ENCODE peak calls at places on chromosomes 11 and 22, in five cellular contexts. N is HepG2, M is A549, A is K562, C is upper lobe of left lung. D is an unnamed sample.

GRCh38 chr11:104943561-104943960 is 24.8 kb downstream of the CASP4 start:
- ATAC-seq in M (no peak), N (peak), A (no peak), C (no peak), D (no peak)

GRCh38 chr11:65448074-65448417 is 25.4 kb downstream of the NEAT1 start:
- ATAC-seq in N (no peak), A (no peak), C (no peak), M (no peak), D (no peak)

GRCh38 chr22:27888310-27888709 is 30.7 kb downstream of the PITPNB start:
- ATAC-seq in A (no peak), C (no peak), N (no peak), M (no peak), D (no peak)

GRCh38 chr22:44668190-44668885 is 33.7 kb upstream of the PRR5 start:
- ATAC-seq in M (peak), A (peak), C (no peak), N (peak), D (peak)

GRCh38 chr22:49777569-49778250 is 50.0 kb downstream of the BRD1 start:
- ATAC-seq in M (no peak), C (no peak), N (no peak), A (no peak), D (no peak)

GRCh38 chr11:96567667-96568066 is 177.9 kb downstream of the JRKL start:
- ATAC-seq in N (no peak), A (no peak), C (no peak), M (no peak), D (no peak)

GRCh38 chr11:9211322-9211721 is 53.8 kb downstream of the DENND5A start:
- ATAC-seq in M (no peak), A (no peak), C (no peak), N (no peak), D (no peak)

GRCh38 chr11:6404341-6405038 is 14.2 kb downstream of the SMPD1 start:
- ATAC-seq in C (no peak), M (peak), N (no peak), A (peak), D (no peak)

GRCh38 chr22:32752326-32752725 is 49.2 kb upstream of the TIMP3 start:
- ATAC-seq in N (no peak), C (no peak), M (no peak), A (no peak), D (no peak)

GRCh38 chr11:41879186-41879738 is 419.8 kb upstream of the LRRC4C start:
- ATAC-seq in M (no peak), N (no peak), A (no peak), C (no peak), D (no peak)

GRCh38 chr22:38754247-38755154 is 1.3 kb downstream of the SUN2 start:
- ATAC-seq in C (peak), N (peak), A (peak), M (no peak), D (peak)

GRCh38 chr22:30253205-30253852 is 6.8 kb upstream of the LIF start:
- ATAC-seq in A (no peak), C (peak), N (no peak), M (no peak), D (peak)

GRCh38 chr11:30128269-30128932 is 102.4 kb upstream of the FSHB start:
- ATAC-seq in A (no peak), C (no peak), N (peak), M (no peak), D (no peak)

GRCh38 chr11:123357990-123358827 is 71.9 kb upstream of the GRAMD1B start:
- ATAC-seq in C (no peak), A (no peak), N (no peak), M (peak), D (no peak)

GRCh38 chr11:65316979-65317786 is 2.5 kb downstream of the CDC42EP2 start:
- ATAC-seq in C (peak), M (no peak), A (no peak), N (peak), D (peak)

GRCh38 chr22:42719656-42720262 is 911 bp downstream of the A4GALT start:
- ATAC-seq in M (peak), A (no peak), N (peak), C (no peak), D (peak)

GRCh38 chr11:27740362-27741024 is 40.2 kb upstream of the BDNF start:
- ATAC-seq in A (no peak), N (no peak), C (no peak), M (no peak), D (no peak)

GRCh38 chr11:45560153-45560934 is 105.1 kb downstream of the CHST1 start:
- ATAC-seq in C (no peak), A (no peak), M (no peak), N (no peak), D (no peak)

GRCh38 chr11:71218789-71219499 is 33.4 kb downstream of the SHANK2 start:
- ATAC-seq in M (no peak), C (no peak), N (no peak), A (no peak), D (no peak)

GRCh38 chr22:40348025-40348658 is 1.8 kb downstream of the ADSL start:
- ATAC-seq in M (peak), C (no peak), N (no peak), A (peak), D (no peak)

GRCh38 chr11:18171377-18172000 is 1.1 kb upstream of the MRGPRX4 start:
- ATAC-seq in A (peak), C (no peak), N (peak), M (peak), D (no peak)

GRCh38 chr11:27842290-27842689 is 142.0 kb upstream of the BDNF start:
- ATAC-seq in C (no peak), M (no peak), A (no peak), N (no peak), D (no peak)

GRCh38 chr11:62546937-62547625 is 475 bp upstream of the AHNAK start:
- ATAC-seq in N (peak), A (peak), C (no peak), M (peak), D (no peak)

GRCh38 chr11:70066136-70066520 is 12.0 kb upstream of the ANO1 start:
- ATAC-seq in N (no peak), M (no peak), A (no peak), C (no peak), D (no peak)

GRCh38 chr22:28799125-28799833 is 1.1 kb downstream of the XBP1 start:
- ATAC-seq in C (peak), A (peak), N (no peak), M (peak), D (peak)

GRCh38 chr11:83956119-83956697 is 670.0 kb upstream of the CCDC90B start:
- ATAC-seq in C (no peak), A (no peak), N (no peak), M (no peak), D (no peak)

GRCh38 chr11:34524696-34525095 is 11.1 kb upstream of the ELF5 start:
- ATAC-seq in M (no peak), A (no peak), C (peak), N (peak), D (no peak)

GRCh38 chr11:63686912-63687311 is 5.6 kb downstream of the RTN3 start:
- ATAC-seq in M (no peak), C (no peak), N (no peak), A (no peak), D (no peak)

GRCh38 chr11:78210000-78210608 is 21.4 kb downstream of the USP35 start:
- ATAC-seq in M (no peak), N (no peak), A (no peak), C (no peak), D (no peak)

GRCh38 chr22:40628354-40629042 is 8.0 kb downstream of the MRTFA start:
- ATAC-seq in N (no peak), M (no peak), C (no peak), A (peak), D (no peak)

GRCh38 chr22:46593211-46593676 is 26.9 kb upstream of the GRAMD4 start:
- ATAC-seq in M (no peak), A (no peak), C (peak), N (no peak), D (peak)

DNA sequence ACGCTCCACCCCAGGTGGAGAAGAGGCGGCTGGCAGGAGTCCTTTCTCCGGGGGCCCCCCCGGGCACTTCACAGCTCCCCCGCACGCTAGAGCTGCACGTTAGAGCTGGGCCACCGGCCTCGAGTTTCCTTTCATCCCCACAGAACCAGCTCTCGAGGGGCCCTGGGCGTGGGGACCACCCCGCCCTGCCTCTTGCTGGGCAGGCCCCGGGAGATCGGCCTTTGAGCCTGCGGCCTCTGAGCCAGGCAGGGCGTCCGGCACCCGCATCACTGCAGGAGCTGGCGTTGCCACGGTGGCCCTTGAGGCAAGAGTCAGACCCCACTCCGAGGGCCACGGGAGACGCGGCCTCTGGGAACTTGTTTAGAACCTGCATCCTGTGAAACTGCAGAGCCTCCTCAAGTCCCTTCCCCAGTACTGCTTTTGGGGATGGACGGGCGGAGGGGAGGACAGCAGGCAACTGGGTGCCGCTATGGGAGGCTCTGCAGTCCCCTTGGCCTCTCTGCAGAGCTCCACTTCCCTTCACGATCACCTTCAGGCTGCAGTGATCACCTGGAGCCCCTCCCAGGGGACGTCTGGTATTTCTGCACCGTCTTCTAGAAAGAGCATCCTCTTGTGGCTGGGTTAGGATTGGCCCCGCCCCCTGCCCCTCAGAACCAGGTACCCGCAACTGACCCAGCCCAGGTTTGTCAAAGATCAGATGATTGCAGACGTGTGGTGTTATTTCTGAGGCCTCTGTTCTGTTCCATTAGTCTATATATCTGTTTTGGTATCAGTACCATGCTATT is 13.9 kb upstream of the GAL start:
- ATAC-seq in N (no peak), C (no peak), M (no peak), A (peak), D (no peak)
- TF ChIP-seq CTCF in N (no peak), C (no peak), M (no peak), A (no peak), D (no peak)

DNA sequence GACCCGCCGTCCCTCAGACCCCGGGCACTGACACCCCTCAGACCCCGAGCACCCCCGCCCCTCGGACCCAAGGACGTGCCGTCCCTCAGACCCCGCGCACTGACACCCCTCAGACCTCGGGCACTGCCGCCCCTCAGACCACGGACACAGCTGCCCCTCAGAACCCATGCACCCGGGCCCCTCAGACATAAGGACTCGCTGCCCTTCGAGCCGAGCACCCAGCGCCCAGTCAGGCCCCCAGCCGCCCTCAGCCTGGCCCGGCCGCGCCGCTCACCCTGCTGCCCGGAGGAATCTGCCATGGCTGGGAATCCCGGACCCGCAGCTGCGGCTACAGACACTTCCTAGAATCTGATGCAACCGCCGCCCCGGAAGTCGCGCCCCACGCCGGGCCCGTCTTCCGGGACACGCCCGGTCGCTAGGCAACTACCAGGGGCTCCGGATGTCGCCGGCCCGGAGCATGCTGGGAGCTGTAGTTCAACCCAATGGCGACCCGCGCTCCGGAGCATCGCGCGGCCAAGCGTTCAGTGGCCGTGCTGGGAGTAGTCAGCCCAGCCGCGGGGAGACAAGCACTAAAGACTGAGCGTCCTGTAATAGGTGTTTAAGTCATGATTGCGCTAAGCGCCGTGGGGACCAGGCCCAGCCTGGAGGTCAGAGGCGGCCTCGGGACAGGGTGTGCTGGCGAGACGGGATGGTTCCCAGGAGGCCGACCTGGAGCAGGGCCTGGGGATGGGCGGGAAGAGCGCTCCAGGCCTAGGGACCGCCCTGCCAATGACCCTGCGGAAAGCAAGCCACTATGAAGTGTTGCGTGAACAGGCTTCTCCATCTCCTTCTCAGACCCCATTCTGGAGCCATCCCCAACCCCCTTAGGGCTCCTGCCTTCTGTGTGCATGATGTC is at the start of gene CARS1:
- ATAC-seq in A (peak), C (peak), M (peak), N (peak), D (peak)
- TF ChIP-seq EP300 in A (peak), C (no peak), M (no peak), N (no peak), D (no peak)

GRCh38 chr11:2768471-2769408 is 68.9 kb upstream of the KCNQ1OT1 start:
- ATAC-seq in C (no peak), A (peak), N (no peak), M (peak), D (no peak)
- TF ChIP-seq CTCF in C (no peak), A (no peak), N (no peak), M (no peak), D (no peak)

GRCh38 chr11:118622376-118623290 is 15.2 kb downstream of the PHLDB1 start:
- ATAC-seq in N (no peak), M (peak), C (peak), A (no peak), D (no peak)

GRCh38 chr11:118621898-118622375 is 14.5 kb downstream of the PHLDB1 start:
- ATAC-seq in N (peak), M (no peak), C (no peak), A (peak), D (no peak)

GRCh38 chr11:118619444-118620205 is 12.2 kb downstream of the PHLDB1 start:
- ATAC-seq in N (no peak), A (no peak), C (peak), M (peak), D (peak)

GRCh38 chr11:118620529-118621070 is 13.2 kb downstream of the PHLDB1 start:
- ATAC-seq in N (peak), A (peak), C (no peak), M (no peak), D (no peak)

GRCh38 chr11:118621071-118621815 is 13.8 kb downstream of the PHLDB1 start:
- ATAC-seq in C (peak), M (no peak), A (peak), N (peak), D (peak)
- TF ChIP-seq EP300 in C (no peak), M (no peak), A (no peak), N (no peak), D (no peak)